ENCODE peak calls at places on chromosome 5, in five cellular contexts. One of them, this sample, is unnamed. For H3K4me1, the result is how much of the 10 kb centered on the place peaks cover.

GRCh38 chr5:74816875-74817274 is 49.3 kb downstream of the FAM169A start:
- DNase-seq in A549: no peak
- DNase-seq in CD4-positive, CD25-positive, alpha-beta regulatory T cell: no peak
- DNase-seq in K562: no peak
- DNase-seq in hepatocyte: no peak
- DNase-seq in this sample: peak

GRCh38 chr5:892390-893136 is at the start of the genes BRD9 and TRIP13:
- DNase-seq in K562: peak
- DNase-seq in A549: peak
- DNase-seq in hepatocyte: peak
- DNase-seq in CD4-positive, CD25-positive, alpha-beta regulatory T cell: peak
- DNase-seq in this sample: no peak

GRCh38 chr5:79074641-79075040 is 5.1 kb downstream of the BHMT2 start:
- DNase-seq in CD4-positive, CD25-positive, alpha-beta regulatory T cell: no peak
- DNase-seq in K562: no peak
- DNase-seq in A549: peak
- DNase-seq in hepatocyte: no peak
- DNase-seq in this sample: no peak

GRCh38 chr5:112684737-112685136 is 52.9 kb upstream of the APC start:
- DNase-seq in hepatocyte: no peak
- DNase-seq in K562: no peak
- DNase-seq in CD4-positive, CD25-positive, alpha-beta regulatory T cell: no peak
- DNase-seq in A549: no peak
- DNase-seq in this sample: no peak

GRCh38 chr5:35046754-35047153 is 995 bp downstream of the AGXT2 start:
- DNase-seq in hepatocyte: no peak
- DNase-seq in K562: no peak
- DNase-seq in CD4-positive, CD25-positive, alpha-beta regulatory T cell: no peak
- DNase-seq in A549: no peak
- DNase-seq in this sample: no peak

GRCh38 chr5:33892419-33893151 is 795 bp upstream of the ADAMTS12 start:
- DNase-seq in A549: peak
- DNase-seq in hepatocyte: peak
- DNase-seq in K562: no peak
- DNase-seq in CD4-positive, CD25-positive, alpha-beta regulatory T cell: no peak
- DNase-seq in this sample: no peak

GRCh38 chr5:657570-657969 is 35.6 kb downstream of the TPPP start:
- DNase-seq in K562: peak
- DNase-seq in A549: no peak
- DNase-seq in hepatocyte: no peak
- DNase-seq in CD4-positive, CD25-positive, alpha-beta regulatory T cell: no peak
- DNase-seq in this sample: no peak

GRCh38 chr5:178335287-178336030 is 102.9 kb upstream of the PHYKPL start:
- DNase-seq in A549: no peak
- DNase-seq in K562: no peak
- DNase-seq in CD4-positive, CD25-positive, alpha-beta regulatory T cell: no peak
- DNase-seq in hepatocyte: no peak
- DNase-seq in this sample: no peak

GRCh38 chr5:110853267-110853666 is 114.5 kb downstream of the SLC25A46 start:
- DNase-seq in K562: no peak
- DNase-seq in CD4-positive, CD25-positive, alpha-beta regulatory T cell: no peak
- DNase-seq in A549: no peak
- DNase-seq in hepatocyte: no peak
- DNase-seq in this sample: no peak

GRCh38 chr5:139808481-139809330 is 13.1 kb downstream of the PSD2 start:
- DNase-seq in K562: peak
- DNase-seq in CD4-positive, CD25-positive, alpha-beta regulatory T cell: peak
- DNase-seq in hepatocyte: peak
- DNase-seq in A549: no peak
- DNase-seq in this sample: no peak

GRCh38 chr5:95704150-95704549 is 21.4 kb upstream of the SPATA9 start:
- DNase-seq in CD4-positive, CD25-positive, alpha-beta regulatory T cell: no peak
- DNase-seq in K562: no peak
- DNase-seq in A549: no peak
- DNase-seq in hepatocyte: no peak
- DNase-seq in this sample: no peak

GRCh38 chr5:28766565-28767158 is 1728.3 kb upstream of the CDH9 start:
- DNase-seq in CD4-positive, CD25-positive, alpha-beta regulatory T cell: peak
- DNase-seq in K562: peak
- DNase-seq in A549: peak
- DNase-seq in hepatocyte: peak
- DNase-seq in this sample: no peak

GRCh38 chr5:180791611-180792213 is 10.9 kb downstream of the MGAT1 start:
- DNase-seq in hepatocyte: no peak
- DNase-seq in CD4-positive, CD25-positive, alpha-beta regulatory T cell: no peak
- DNase-seq in K562: no peak
- DNase-seq in A549: no peak
- DNase-seq in this sample: no peak

GRCh38 chr5:82938901-82939300 is 138.3 kb downstream of the TMEM167A start:
- DNase-seq in CD4-positive, CD25-positive, alpha-beta regulatory T cell: no peak
- DNase-seq in hepatocyte: no peak
- DNase-seq in K562: no peak
- DNase-seq in A549: no peak
- DNase-seq in this sample: no peak

GRCh38 chr5:82939326-82939725 is 137.9 kb downstream of the TMEM167A start:
- DNase-seq in K562: no peak
- DNase-seq in hepatocyte: no peak
- DNase-seq in CD4-positive, CD25-positive, alpha-beta regulatory T cell: no peak
- DNase-seq in A549: no peak
- DNase-seq in this sample: no peak

DNA sequence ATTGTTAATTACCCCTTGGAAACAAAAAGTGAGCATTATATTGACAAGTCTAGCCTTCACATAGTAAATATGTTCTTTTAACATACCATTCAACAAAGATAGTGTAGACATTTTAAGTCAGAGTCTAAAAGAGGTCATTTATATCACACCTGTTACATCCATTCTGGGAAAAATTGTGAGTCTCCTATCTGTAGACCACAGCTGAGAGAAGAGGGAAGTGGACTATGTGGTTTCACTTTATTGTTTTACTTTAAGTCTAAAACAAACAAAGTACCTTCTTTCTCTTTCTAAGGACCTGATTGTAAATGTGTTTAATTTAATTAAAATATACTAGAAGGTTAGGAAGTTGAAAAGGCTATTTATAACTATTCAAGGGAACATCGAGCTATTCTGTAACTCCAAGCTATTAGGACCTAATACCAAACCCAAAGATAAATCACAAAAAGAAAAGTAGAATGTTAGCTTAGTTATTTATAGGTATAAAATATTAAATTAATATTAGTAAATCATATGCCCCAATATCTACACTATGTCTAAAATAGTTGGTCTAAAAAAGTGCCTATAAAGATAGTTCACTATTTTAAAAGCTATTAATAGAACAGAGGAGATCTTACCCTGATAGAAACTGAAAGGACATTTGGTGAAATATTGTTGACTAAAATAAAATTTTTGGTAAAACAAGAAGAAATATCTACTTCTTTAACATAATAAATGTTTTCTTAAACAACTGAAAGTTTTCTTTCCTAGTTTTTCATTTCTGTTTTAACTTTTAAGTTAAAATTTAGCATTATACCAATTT is 134.9 kb downstream of the TMEM167A start:
- DNase-seq in hepatocyte: no peak
- DNase-seq in K562: no peak
- DNase-seq in A549: no peak
- DNase-seq in CD4-positive, CD25-positive, alpha-beta regulatory T cell: no peak
- DNase-seq in this sample: no peak
- H3K27ac ChIP-seq in hepatocyte: no peak
- H3K27ac ChIP-seq in K562: no peak
- H3K27ac ChIP-seq in A549: no peak
- H3K27ac ChIP-seq in CD4-positive, CD25-positive, alpha-beta regulatory T cell: no peak
- H3K27ac ChIP-seq in this sample: no peak

GRCh38 chr5:154197801-154198461 is 7.4 kb downstream of the GALNT10 start:
- DNase-seq in CD4-positive, CD25-positive, alpha-beta regulatory T cell: peak
- DNase-seq in A549: peak
- DNase-seq in K562: peak
- DNase-seq in hepatocyte: no peak
- DNase-seq in this sample: no peak
- H3K4me1 ChIP-seq in CD4-positive, CD25-positive, alpha-beta regulatory T cell: under half
- H3K4me1 ChIP-seq in A549: half or more
- H3K4me1 ChIP-seq in K562: half or more
- H3K4me1 ChIP-seq in hepatocyte: under half
- H3K4me1 ChIP-seq in this sample: under half

GRCh38 chr5:87113848-87114247 is 153.8 kb upstream of the RASA1 start:
- DNase-seq in CD4-positive, CD25-positive, alpha-beta regulatory T cell: no peak
- DNase-seq in K562: no peak
- DNase-seq in hepatocyte: no peak
- DNase-seq in A549: no peak
- DNase-seq in this sample: no peak
- H3K27ac ChIP-seq in CD4-positive, CD25-positive, alpha-beta regulatory T cell: no peak
- H3K27ac ChIP-seq in K562: no peak
- H3K27ac ChIP-seq in hepatocyte: no peak
- H3K27ac ChIP-seq in A549: no peak
- H3K27ac ChIP-seq in this sample: no peak

GRCh38 chr5:145499483-145499882 is 335.7 kb downstream of the PRELID2 start:
- DNase-seq in A549: no peak
- DNase-seq in K562: no peak
- DNase-seq in hepatocyte: no peak
- DNase-seq in CD4-positive, CD25-positive, alpha-beta regulatory T cell: no peak
- DNase-seq in this sample: no peak
- H3K4me1 ChIP-seq in A549: under half
- H3K4me1 ChIP-seq in K562: under half
- H3K4me1 ChIP-seq in hepatocyte: under half
- H3K4me1 ChIP-seq in CD4-positive, CD25-positive, alpha-beta regulatory T cell: under half
- H3K4me1 ChIP-seq in this sample: under half

This sample was measured in iPS DF 6.9.